ENCODE peak calls at places on chromosomes 16 and 17, in seven cellular contexts. V, P, N, S, D, W and U are unnamed samples.

GRCh38 chr16:81350306-81350615 is 35.5 kb downstream of the GAN start:
- DNase-seq in S (no peak), W (no peak), N (no peak), P (no peak), V (no peak), D (no peak), U (no peak)

GRCh38 chr16:3672571-3673041 is 18.1 kb downstream of the DNASE1 start:
- DNase-seq in W (no peak), V (no peak), S (no peak), D (no peak), P (no peak), N (no peak), U (peak)

GRCh38 chr17:55652825-55653224 is 69.8 kb downstream of the TMEM100 start:
- DNase-seq in D (no peak), V (no peak), S (no peak), W (no peak), P (no peak), N (no peak), U (no peak)

GRCh38 chr16:4323845-4324478 is 8.1 kb downstream of the GLIS2 start:
- DNase-seq in P (peak), S (peak), N (peak), D (no peak), V (no peak), W (no peak), U (peak)

GRCh38 chr17:75238684-75239191 is 22.7 kb downstream of the GGA3 start:
- DNase-seq in W (peak), V (peak), S (peak), D (peak), P (peak), N (peak), U (peak)

GRCh38 chr16:49766280-49766679 is 89.6 kb downstream of the ZNF423 start:
- DNase-seq in D (no peak), S (no peak), V (no peak), P (no peak), W (no peak), N (no peak), U (no peak)

GRCh38 chr16:80974649-80975376 is 31.9 kb downstream of the CMC2 start:
- DNase-seq in P (no peak), S (no peak), W (no peak), V (no peak), D (no peak), N (peak), U (no peak)

GRCh38 chr17:68455756-68456528 is 1.4 kb downstream of the WIPI1 start:
- DNase-seq in N (no peak), S (peak), V (no peak), W (no peak), D (no peak), P (no peak), U (no peak)

GRCh38 chr17:82320956-82321927 is 3.8 kb upstream of the CD7 start:
- DNase-seq in D (peak), W (peak), P (peak), N (peak), S (no peak), V (peak), U (no peak)

GRCh38 chr16:86854058-86854621 is 275.8 kb downstream of the FOXL1 start:
- DNase-seq in W (no peak), D (no peak), V (no peak), N (no peak), S (no peak), P (no peak), U (no peak)